ENCODE peak calls at places on chromosomes 16 and 17, in nine cellular contexts. B is PC-3, U is IMR-90, I is right lobe of liver, V is ovary, Y is A549, E is fibroblast of the aortic adventitia, T is mucosa of descending colon, K is fibroblast of pulmonary artery. X is an unnamed sample.
A peak's percentile ranks its signal among the peaks of the same experiment; 100 is the strongest.

GRCh38 chr16:84421081-84421937 is 53.0 kb downstream of the ATP2C2 start:
- DNase-seq in B (no peak), T (no peak), K (no peak), I (no peak), E (no peak), V (no peak), Y (no peak), U (no peak), X (no peak)

GRCh38 chr16:84239910-84240309 is at the start of gene KCNG4:
- DNase-seq in T (no peak), Y (no peak), V (no peak), I (no peak), U (no peak), E (no peak), K (no peak), B (no peak), X (no peak)

GRCh38 chr17:4566785-4567184 is 6.4 kb upstream of the GGT6 start:
- DNase-seq in V (peak; percentile 68), Y (peak; percentile 94), B (peak; percentile 71), T (peak; percentile 86), I (peak; percentile 69), K (peak; percentile 60), U (peak; percentile 39), E (peak; percentile 52), X (no peak)

GRCh38 chr17:6018788-6019187 is 51.4 kb upstream of the WSCD1 start:
- DNase-seq in T (no peak), U (no peak), B (no peak), K (no peak), I (no peak), E (no peak), V (no peak), Y (no peak), X (no peak)

GRCh38 chr16:74726736-74727135 is 26.1 kb upstream of the MLKL start:
- DNase-seq in Y (no peak), V (no peak), B (peak; percentile 66), T (peak; percentile 61), I (no peak), E (no peak), U (no peak), K (no peak), X (peak; percentile 18)

GRCh38 chr16:55562936-55563335 is 3.5 kb upstream of the CAPNS2 start:
- DNase-seq in T (no peak), E (peak; percentile 71), B (no peak), I (no peak), V (no peak), Y (no peak), K (peak; percentile 57), U (peak; percentile 43), X (no peak)

GRCh38 chr16:70576431-70577255 is 53.0 kb downstream of the SF3B3 start:
- DNase-seq in U (peak; percentile 86), K (peak; percentile 83), V (no peak), B (peak; percentile 22), E (peak; percentile 61), Y (no peak), T (peak; percentile 45), I (no peak), X (peak; percentile 29)

GRCh38 chr17:10077561-10078299 is 120.7 kb downstream of the GAS7 start:
- DNase-seq in K (no peak), T (no peak), B (no peak), E (no peak), Y (no peak), I (no peak), U (no peak), V (no peak), X (no peak)

GRCh38 chr17:4152471-4152870 is 9.5 kb downstream of the CYB5D2 start:
- DNase-seq in U (peak; percentile 77), K (no peak), B (peak; percentile 48), Y (no peak), E (no peak), I (no peak), T (no peak), V (no peak), X (no peak)

GRCh38 chr17:51046527-51047384 is 73.9 kb downstream of the SPAG9 start:
- DNase-seq in B (no peak), E (peak; percentile 92), U (peak; percentile 87), V (peak; percentile 69), Y (no peak), I (no peak), K (peak; percentile 96), T (peak; percentile 41), X (no peak)

GRCh38 chr17:79811036-79811887 is 14.4 kb upstream of the CBX8 start:
- DNase-seq in Y (peak; percentile 94), T (no peak), U (no peak), E (no peak), B (peak; percentile 68), I (no peak), K (no peak), V (no peak), X (no peak)

DNA sequence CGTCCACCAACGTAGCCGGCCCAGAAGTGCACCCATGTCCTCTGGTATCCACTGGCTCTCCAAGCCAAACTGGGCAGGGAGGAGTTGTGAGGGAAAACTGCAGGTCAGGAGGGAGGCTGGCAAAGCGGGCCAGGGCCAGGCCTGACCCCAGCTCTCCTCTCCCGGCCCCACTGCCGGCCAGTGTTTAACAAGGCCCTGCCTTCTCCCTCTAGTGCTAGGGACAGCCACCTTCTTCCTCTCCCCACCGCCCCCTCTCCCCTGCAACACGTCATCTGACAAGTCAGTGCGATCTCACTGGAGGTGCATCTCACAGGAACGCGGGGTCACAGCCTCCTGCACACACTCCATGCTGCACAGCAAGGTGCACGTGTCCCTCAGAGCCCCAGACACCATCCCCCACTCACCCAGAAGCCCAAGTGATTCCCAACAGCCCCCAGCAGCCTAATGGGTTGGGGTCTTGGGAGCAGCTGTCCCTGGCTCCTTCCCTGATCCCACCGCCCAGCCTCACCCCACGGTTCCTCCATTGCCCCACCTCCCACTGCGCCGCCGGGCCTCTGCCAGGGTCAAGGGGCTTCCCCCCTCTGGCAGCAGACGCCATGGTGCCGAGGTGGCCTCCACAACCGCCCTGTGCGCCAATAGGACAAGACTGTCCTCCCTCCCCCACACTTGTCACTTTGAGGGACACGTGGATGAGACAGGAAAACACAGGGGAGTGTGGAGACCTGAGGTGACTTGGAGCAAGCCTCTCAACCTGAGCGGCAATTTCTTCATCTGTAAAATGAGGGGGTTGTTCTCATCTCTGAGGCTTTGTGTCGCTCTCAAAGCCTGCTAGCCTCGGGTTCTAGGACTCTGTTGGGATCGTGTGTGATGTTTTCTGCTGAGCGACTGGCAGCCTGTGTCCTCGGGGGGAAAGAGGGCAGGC is 1.1 kb upstream of the ACE start:
- DNase-seq in I (no peak), U (peak; percentile 34), B (no peak), T (no peak), V (no peak), K (no peak), E (no peak), Y (no peak), X (no peak)
- H3K4me3 ChIP-seq in I (no peak overlapping the region), U (no peak overlapping the region), B (no peak overlapping the region), T (no peak overlapping the region), V (no peak overlapping the region), K (no peak overlapping the region), E (no peak overlapping the region), Y (no peak overlapping the region), X (no peak overlapping the region)

DNA sequence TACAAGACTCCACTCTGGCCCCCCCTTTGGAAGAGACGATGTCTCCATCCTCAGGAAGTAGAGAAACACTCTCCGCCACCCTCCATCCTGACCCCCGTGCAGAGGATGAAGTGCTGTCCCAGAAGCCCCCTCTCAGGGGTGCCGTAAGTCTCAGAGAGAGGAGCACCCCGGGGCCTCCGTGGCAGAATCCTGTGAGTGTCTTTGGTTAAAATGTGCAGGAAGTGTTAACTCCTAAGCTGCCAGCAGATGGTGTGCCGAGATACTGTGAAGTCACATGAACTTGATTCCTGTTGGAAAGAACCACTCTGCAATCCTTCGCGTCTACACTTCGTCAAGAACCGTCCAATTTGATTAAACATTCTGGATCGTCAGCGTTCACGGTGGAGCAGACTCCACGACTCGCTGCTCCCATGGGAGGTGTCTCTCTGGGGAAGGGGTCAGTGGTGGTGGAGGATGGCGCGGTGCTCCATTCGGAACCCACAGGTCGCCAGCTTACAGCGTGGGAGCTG is 5.6 kb downstream of the BANP start:
- DNase-seq in K (peak; percentile 72), B (no peak), I (no peak), Y (peak; percentile 32), V (no peak), U (peak; percentile 85), T (no peak), E (peak; percentile 80), X (peak; percentile 41)
- TF ChIP-seq CTCF in K (peak; percentile 32), B (peak; percentile 30), I (no peak), Y (peak; percentile 14), V (no peak), U (peak; percentile 63), T (no peak), E (peak; percentile 48), X (peak; percentile 61)

GRCh38 chr17:7563115-7563869 is 1.6 kb downstream of the SENP3 start:
- DNase-seq in V (no peak), Y (no peak), U (no peak), I (no peak), B (no peak), K (no peak), E (no peak), T (peak; percentile 14), X (no peak)
- H3K4me3 ChIP-seq in V (no peak overlapping the region), Y (peak overlapping the region; percentile 77), U (no peak overlapping the region), I (peak overlapping the region; percentile 99), B (peak overlapping the region; percentile 95), K (peak overlapping the region; percentile 81), E (peak overlapping the region; percentile 85), T (no peak overlapping the region), X (peak overlapping the region; percentile 80)

DNA sequence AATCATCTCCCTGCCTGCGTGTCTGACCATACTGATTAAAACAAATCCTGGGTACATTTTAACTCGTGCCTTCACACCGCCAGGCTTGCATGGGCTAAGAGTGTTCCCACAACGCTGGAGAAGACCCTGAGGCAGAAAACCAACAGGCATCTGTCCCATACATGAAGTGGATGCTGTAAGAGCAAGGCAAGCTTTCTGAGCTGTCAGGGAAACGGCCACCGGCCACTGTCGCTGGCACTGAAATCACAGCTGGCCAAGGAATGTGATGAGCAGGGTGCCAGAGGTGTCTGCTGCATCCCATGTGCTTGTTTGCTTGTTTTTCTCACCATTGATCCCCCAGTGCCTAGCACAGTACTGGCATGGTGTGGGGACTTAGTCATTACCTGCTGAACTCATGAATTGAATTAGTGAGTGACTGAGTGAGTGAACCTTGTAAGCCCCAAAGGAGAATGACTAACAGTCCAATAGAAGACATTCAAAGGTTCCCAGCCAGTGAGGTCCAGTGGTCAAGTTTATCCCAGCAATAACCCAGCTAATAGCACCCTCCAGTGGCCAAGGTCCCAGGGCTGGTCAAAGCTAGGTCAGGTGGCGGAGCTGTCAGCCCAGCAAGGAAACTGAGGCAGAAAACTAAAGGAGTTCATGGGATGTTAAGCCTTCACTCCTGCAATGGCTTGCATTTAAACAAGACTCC is 92.7 kb upstream of the CDH5 start:
- DNase-seq in B (peak; percentile 60), V (no peak), T (no peak), E (peak; percentile 69), K (peak; percentile 44), U (peak; percentile 54), Y (no peak), I (peak; percentile 26), X (no peak)
- TF ChIP-seq CTCF in B (peak; percentile 77), V (no peak), T (no peak), E (peak; percentile 56), K (peak; percentile 46), U (peak; percentile 41), Y (no peak), I (no peak), X (no peak)

X was measured in GM12864.